ENCODE peak calls at places on chromosomes 16 and 17, in seven cellular contexts. One of them, this sample, is unnamed.

GRCh38 chr17:68197091-68197996 is 50.5 kb upstream of the AMZ2 start:
- DNase-seq in RWPE1: no peak
- DNase-seq in CD4-positive, alpha-beta T cell: no peak
- DNase-seq in stimulated activated CD4-positive, alpha-beta T cell treated with anti-CD3 and anti-CD28 coated beads, TNF-alpha, amount 100 ng/mL, for 48 hours: no peak
- DNase-seq in Daoy: no peak
- DNase-seq in HCT116: no peak
- DNase-seq in CD4-positive, alpha-beta memory T cell: peak; percentile 44
- DNase-seq in this sample: peak; percentile 17

GRCh38 chr16:28324235-28324886 is 32.0 kb downstream of the SBK1 start:
- DNase-seq in CD4-positive, alpha-beta memory T cell: no peak
- DNase-seq in RWPE1: no peak
- DNase-seq in Daoy: no peak
- DNase-seq in stimulated activated CD4-positive, alpha-beta T cell treated with anti-CD3 and anti-CD28 coated beads, TNF-alpha, amount 100 ng/mL, for 48 hours: no peak
- DNase-seq in CD4-positive, alpha-beta T cell: no peak
- DNase-seq in HCT116: no peak
- DNase-seq in this sample: no peak

GRCh38 chr16:77304883-77305282 is 105.7 kb downstream of the SYCE1L start:
- DNase-seq in stimulated activated CD4-positive, alpha-beta T cell treated with anti-CD3 and anti-CD28 coated beads, TNF-alpha, amount 100 ng/mL, for 48 hours: no peak
- DNase-seq in HCT116: no peak
- DNase-seq in CD4-positive, alpha-beta memory T cell: no peak
- DNase-seq in CD4-positive, alpha-beta T cell: no peak
- DNase-seq in Daoy: no peak
- DNase-seq in RWPE1: no peak
- DNase-seq in this sample: no peak

GRCh38 chr17:27494192-27495091 is 38.2 kb downstream of the KSR1 start:
- DNase-seq in HCT116: peak; percentile 51
- DNase-seq in stimulated activated CD4-positive, alpha-beta T cell treated with anti-CD3 and anti-CD28 coated beads, TNF-alpha, amount 100 ng/mL, for 48 hours: no peak
- DNase-seq in RWPE1: peak; percentile 65
- DNase-seq in CD4-positive, alpha-beta T cell: no peak
- DNase-seq in Daoy: no peak
- DNase-seq in CD4-positive, alpha-beta memory T cell: no peak
- DNase-seq in this sample: peak; percentile 46

GRCh38 chr17:80645706-80646325 is 101.2 kb downstream of the RPTOR start:
- DNase-seq in Daoy: no peak
- DNase-seq in CD4-positive, alpha-beta T cell: no peak
- DNase-seq in CD4-positive, alpha-beta memory T cell: no peak
- DNase-seq in HCT116: no peak
- DNase-seq in stimulated activated CD4-positive, alpha-beta T cell treated with anti-CD3 and anti-CD28 coated beads, TNF-alpha, amount 100 ng/mL, for 48 hours: no peak
- DNase-seq in RWPE1: no peak
- DNase-seq in this sample: no peak

GRCh38 chr17:69447726-69448125 is 33.2 kb downstream of the MAP2K6 start:
- DNase-seq in stimulated activated CD4-positive, alpha-beta T cell treated with anti-CD3 and anti-CD28 coated beads, TNF-alpha, amount 100 ng/mL, for 48 hours: no peak
- DNase-seq in HCT116: no peak
- DNase-seq in Daoy: no peak
- DNase-seq in RWPE1: no peak
- DNase-seq in CD4-positive, alpha-beta memory T cell: no peak
- DNase-seq in CD4-positive, alpha-beta T cell: no peak
- DNase-seq in this sample: no peak

GRCh38 chr16:81569361-81570034 is 124.9 kb downstream of the CMIP start:
- DNase-seq in stimulated activated CD4-positive, alpha-beta T cell treated with anti-CD3 and anti-CD28 coated beads, TNF-alpha, amount 100 ng/mL, for 48 hours: no peak
- DNase-seq in Daoy: no peak
- DNase-seq in CD4-positive, alpha-beta T cell: no peak
- DNase-seq in RWPE1: no peak
- DNase-seq in HCT116: no peak
- DNase-seq in CD4-positive, alpha-beta memory T cell: no peak
- DNase-seq in this sample: no peak

GRCh38 chr16:30948087-30948955 is 547 bp upstream of the ORAI3 start:
- DNase-seq in stimulated activated CD4-positive, alpha-beta T cell treated with anti-CD3 and anti-CD28 coated beads, TNF-alpha, amount 100 ng/mL, for 48 hours: no peak
- DNase-seq in HCT116: peak; percentile 92
- DNase-seq in CD4-positive, alpha-beta T cell: no peak
- DNase-seq in Daoy: peak; percentile 86
- DNase-seq in CD4-positive, alpha-beta memory T cell: no peak
- DNase-seq in RWPE1: peak; percentile 92
- DNase-seq in this sample: peak; percentile 99

GRCh38 chr17:38735161-38735997 is 5.2 kb downstream of the CISD3 start:
- DNase-seq in stimulated activated CD4-positive, alpha-beta T cell treated with anti-CD3 and anti-CD28 coated beads, TNF-alpha, amount 100 ng/mL, for 48 hours: peak; percentile 68
- DNase-seq in RWPE1: peak; percentile 64
- DNase-seq in CD4-positive, alpha-beta memory T cell: peak; percentile 66
- DNase-seq in Daoy: peak; percentile 38
- DNase-seq in CD4-positive, alpha-beta T cell: peak; percentile 72
- DNase-seq in HCT116: no peak
- DNase-seq in this sample: peak; percentile 52

GRCh38 chr17:40330850-40331470 is 22.0 kb downstream of the RARA start:
- DNase-seq in HCT116: no peak
- DNase-seq in RWPE1: no peak
- DNase-seq in stimulated activated CD4-positive, alpha-beta T cell treated with anti-CD3 and anti-CD28 coated beads, TNF-alpha, amount 100 ng/mL, for 48 hours: no peak
- DNase-seq in Daoy: no peak
- DNase-seq in CD4-positive, alpha-beta memory T cell: no peak
- DNase-seq in CD4-positive, alpha-beta T cell: no peak
- DNase-seq in this sample: no peak